ENCODE peak calls at places on chromosome 19, in four cellular contexts. Z is H1, B is IMR-90, V is H9. Y is an unnamed sample.

GRCh38 chr19:43534811-43535761 is 2.1 kb downstream of the ZNF575 start:
- DNase-seq in Z (peak), B (peak), V (peak), Y (peak)

GRCh38 chr19:8158411-8159074 is 9.2 kb upstream of the FBN3 start:
- DNase-seq in Z (no peak), B (peak), V (peak), Y (peak)

GRCh38 chr19:42401365-42402303 is 11.5 kb upstream of the CNFN start:
- DNase-seq in Z (peak), B (peak), V (peak), Y (peak)

GRCh38 chr19:46970815-46971214 is 48.8 kb upstream of the NPAS1 start:
- DNase-seq in Z (no peak), B (peak), V (no peak), Y (no peak)

GRCh38 chr19:41377977-41378707 is 1.8 kb downstream of the TMEM91 start:
- DNase-seq in Z (peak), B (no peak), V (peak), Y (peak)

GRCh38 chr19:1304197-1304924 is 18.7 kb downstream of the EFNA2 start:
- DNase-seq in Z (no peak), B (no peak), V (no peak), Y (no peak)

GRCh38 chr19:3154957-3155736 is 19.3 kb downstream of the GNA15 start:
- DNase-seq in Z (no peak), B (peak), V (no peak), Y (peak)

GRCh38 chr19:30314056-30314804 is 58.0 kb upstream of the ZNF536 start:
- DNase-seq in Z (no peak), B (no peak), V (no peak), Y (no peak)

GRCh38 chr19:40213882-40214570 is 4.2 kb downstream of the TTC9B start:
- DNase-seq in Z (no peak), B (no peak), V (no peak), Y (no peak)

GRCh38 chr19:38031423-38031770 is 124.4 kb downstream of the SIPA1L3 start:
- DNase-seq in Z (no peak), B (peak), V (no peak), Y (no peak)

GRCh38 chr19:53503126-53503525 is 34.8 kb upstream of the ZNF331 start:
- DNase-seq in Z (no peak), B (no peak), V (no peak), Y (peak)
- H3K56ac ChIP-seq in Z (no peak), B (no peak), V (no peak), Y (no peak)

GRCh38 chr19:53517114-53517741 is 20.7 kb upstream of the ZNF331 start:
- DNase-seq in Z (no peak), B (no peak), V (no peak), Y (no peak)
- H3K56ac ChIP-seq in Z (no peak), B (no peak), V (no peak), Y (no peak)

GRCh38 chr19:31974290-31974689 is 371.1 kb upstream of the ZNF507 start:
- DNase-seq in Z (no peak), B (no peak), V (no peak), Y (no peak)

GRCh38 chr19:31975461-31975860 is 369.9 kb upstream of the ZNF507 start:
- DNase-seq in Z (no peak), B (no peak), V (no peak), Y (no peak)

GRCh38 chr19:31974941-31975340 is 370.5 kb upstream of the ZNF507 start:
- DNase-seq in Z (no peak), B (no peak), V (no peak), Y (no peak)

GRCh38 chr19:31969110-31969509 is 376.3 kb upstream of the ZNF507 start:
- DNase-seq in Z (no peak), B (no peak), V (no peak), Y (no peak)

DNA sequence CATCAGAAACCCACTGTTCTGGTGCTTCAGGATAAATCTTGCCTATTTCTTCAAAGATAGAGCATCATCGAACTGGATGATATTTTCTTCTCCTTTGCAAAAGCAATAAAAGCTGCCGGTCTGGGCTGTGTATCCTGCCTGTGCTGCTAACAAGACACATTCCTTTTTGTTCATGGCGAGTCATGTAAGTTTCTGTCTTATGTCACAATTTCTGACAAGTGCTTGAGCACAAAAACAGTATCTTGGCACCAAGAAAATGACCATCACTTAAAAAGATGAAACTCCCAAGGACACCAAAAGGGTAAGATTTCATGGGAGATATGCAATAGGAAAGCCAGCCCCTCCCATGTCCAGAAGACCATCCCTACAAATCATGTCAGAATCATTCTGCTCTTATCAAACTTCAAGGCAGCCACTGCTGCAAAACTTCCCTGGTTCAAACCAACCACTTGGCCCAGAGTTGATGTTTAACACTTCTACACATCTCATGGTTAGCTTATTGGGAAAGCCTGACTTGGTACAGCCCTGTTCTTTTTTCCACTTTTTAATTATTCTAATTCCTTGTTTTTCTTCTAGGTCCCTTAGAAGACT is 375.4 kb upstream of the ZNF507 start:
- DNase-seq in Z (no peak), B (no peak), V (no peak), Y (no peak)
- H3K56ac ChIP-seq in Z (no peak), B (no peak), V (no peak), Y (no peak)

GRCh38 chr19:56681702-56682101 is 10.1 kb upstream of the ZNF835 start:
- DNase-seq in Z (no peak), B (no peak), V (no peak), Y (peak)
- H3K56ac ChIP-seq in Z (no peak), B (no peak), V (no peak), Y (no peak)

GRCh38 chr19:33530842-33531241 is 9.3 kb upstream of the PEPD start:
- DNase-seq in Z (no peak), B (no peak), V (no peak), Y (no peak)
- H3K56ac ChIP-seq in Z (no peak), B (no peak), V (no peak), Y (no peak)

GRCh38 chr19:28869459-28869858 is 343.5 kb downstream of the UQCRFS1 start:
- DNase-seq in Z (no peak), B (no peak), V (no peak), Y (no peak)
- H3K56ac ChIP-seq in Z (no peak), B (no peak), V (no peak), Y (no peak)

DNA sequence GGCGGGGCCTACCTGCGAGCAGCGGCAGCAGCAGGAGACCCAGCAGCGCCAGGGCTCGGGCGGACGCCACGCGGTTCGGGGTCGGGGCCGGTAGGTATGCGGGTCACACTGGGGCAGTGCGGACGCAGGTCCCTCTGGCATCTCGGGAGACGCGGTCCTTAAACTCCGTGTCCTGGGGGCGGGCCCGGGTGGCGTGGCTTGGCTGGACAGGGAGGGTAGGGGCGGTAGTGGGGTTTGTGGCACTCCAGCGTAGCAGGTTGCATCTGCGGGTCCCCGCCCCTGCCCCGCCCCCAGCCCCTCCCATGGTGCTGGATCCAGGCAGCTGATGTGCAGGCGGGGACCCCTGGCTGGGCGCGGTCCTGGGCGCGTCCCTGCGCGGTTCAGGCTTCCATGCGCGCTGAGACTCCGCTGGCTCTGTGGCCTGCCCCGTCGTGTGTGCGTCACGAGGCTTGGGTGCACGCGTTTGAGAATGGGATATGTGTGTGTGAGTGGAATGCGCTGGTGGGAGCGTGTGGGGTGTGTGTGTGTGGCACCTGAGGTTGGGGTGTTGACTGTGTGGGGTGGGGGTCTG is 96.1 kb downstream of the WTIP start:
- DNase-seq in Z (peak), B (no peak), V (peak), Y (peak)
- H3K56ac ChIP-seq in Z (no peak), B (no peak), V (no peak), Y (no peak)

GRCh38 chr19:9986787-9987281 is 23.5 kb downstream of the COL5A3 start:
- DNase-seq in Z (no peak), B (peak), V (no peak), Y (no peak)

GRCh38 chr19:9981406-9982260 is 28.7 kb downstream of the COL5A3 start:
- DNase-seq in Z (no peak), B (no peak), V (no peak), Y (no peak)
- H3K56ac ChIP-seq in Z (no peak), B (no peak), V (no peak), Y (no peak)

GRCh38 chr19:20107301-20107700 is 29.5 kb downstream of the ZNF90 start:
- DNase-seq in Z (peak), B (no peak), V (no peak), Y (no peak)

GRCh38 chr19:20102097-20102496 is 24.3 kb downstream of the ZNF90 start:
- DNase-seq in Z (peak), B (no peak), V (no peak), Y (no peak)

DNA sequence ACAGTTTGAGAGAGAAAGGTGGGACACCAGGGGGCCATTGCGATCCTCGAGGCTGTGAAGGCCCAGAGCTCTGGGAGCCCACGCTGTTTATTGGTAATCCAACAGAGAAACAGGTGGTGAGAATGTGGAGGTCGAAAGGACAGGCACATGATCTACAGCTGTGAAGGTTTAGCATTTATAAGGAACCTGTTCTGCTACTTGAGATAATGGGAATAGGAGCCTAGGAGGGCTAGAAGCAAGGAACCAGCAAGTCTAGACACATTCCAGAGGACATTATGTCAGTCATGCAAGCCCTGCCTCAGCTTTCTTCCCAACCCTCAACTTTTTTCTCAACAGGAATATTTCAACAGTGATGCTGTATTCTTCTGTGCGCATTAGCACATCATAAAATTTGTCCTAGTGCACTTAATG is 25.3 kb downstream of the ZNF90 start:
- DNase-seq in Z (peak), B (no peak), V (peak), Y (peak)
- H3K56ac ChIP-seq in Z (no peak), B (no peak), V (no peak), Y (no peak)